ENCODE peak calls at places on chromosomes 7 and 10, in seven cellular contexts. V is activated T-helper 1 cell treated with Interleukin-2 at 50 U/mL for 16 hours; G is activated naive CD8-positive, alpha-beta T cell treated with anti-CD3 and anti-CD28 coated beads, Interleukin-2, amount 50 U/mL, for 16 hours; H is stimulated activated CD8-positive, alpha-beta memory T cell treated with anti-CD3 and anti-CD28 coated beads, Interleukin-15, amount 100 ng/mL, for 24 hours; W is stimulated activated CD4-positive, alpha-beta T cell treated with anti-CD3 and anti-CD28 coated beads, Interleukin-2, amount 100 ng/mL, for 4 hours; B is dermis blood vessel endothelial cell; P is SW 1271. Q is an unnamed sample.

GRCh38 chr7:36129048-36129534 is 24.0 kb upstream of the EEPD1 start:
- DNase-seq in V (no peak), P (no peak), W (no peak), B (peak; percentile 66), G (no peak), H (no peak), Q (peak; percentile 76)

GRCh38 chr10:89158446-89158845 is 48.7 kb downstream of the CH25H start:
- DNase-seq in B (no peak), P (no peak), W (no peak), H (no peak), G (no peak), V (no peak), Q (no peak)

GRCh38 chr10:72753760-72754231 is 61.9 kb downstream of the MCU start:
- DNase-seq in P (no peak), B (no peak), G (no peak), V (no peak), H (no peak), W (no peak), Q (no peak)

GRCh38 chr7:24836084-24836483 is 78.8 kb upstream of the GSDME start:
- DNase-seq in V (no peak), G (no peak), B (no peak), H (no peak), P (no peak), W (no peak), Q (no peak)

GRCh38 chr7:45890902-45891461 is 2.7 kb downstream of the IGFBP1 start:
- DNase-seq in P (peak; percentile 47), W (no peak), G (no peak), B (peak; percentile 73), H (no peak), V (no peak), Q (peak; percentile 1)

GRCh38 chr10:123637326-123637880 is 28.8 kb upstream of the GPR26 start:
- DNase-seq in G (no peak), P (no peak), H (no peak), W (no peak), V (no peak), B (no peak), Q (no peak)

GRCh38 chr10:121332353-121332752 is 265.9 kb downstream of the FGFR2 start:
- DNase-seq in W (no peak), P (no peak), G (no peak), B (no peak), H (no peak), V (no peak), Q (no peak)

GRCh38 chr10:12348870-12349627 is at the start of gene CAMK1D:
- DNase-seq in B (peak; percentile 55), H (peak; percentile 61), G (peak; percentile 59), W (peak; percentile 85), V (peak; percentile 89), P (peak; percentile 36), Q (peak; percentile 80)

GRCh38 chr10:126208736-126209317 is 179.4 kb downstream of the ADAM12 start:
- DNase-seq in V (no peak), G (no peak), W (no peak), H (no peak), B (peak; percentile 1), P (no peak), Q (no peak)

GRCh38 chr10:30233186-30233958 is 115.7 kb downstream of the MTPAP start:
- DNase-seq in W (no peak), H (no peak), V (no peak), P (no peak), B (no peak), G (no peak), Q (no peak)

GRCh38 chr10:24848169-24848688 is 104.2 kb downstream of the PRTFDC1 start:
- DNase-seq in B (no peak), G (no peak), P (no peak), V (no peak), W (no peak), H (no peak), Q (no peak)

GRCh38 chr10:945778-946177 is 14.3 kb upstream of the LARP4B start:
- DNase-seq in B (no peak), G (no peak), P (no peak), V (no peak), H (no peak), W (no peak), Q (no peak)

GRCh38 chr7:98420966-98421612 is 20.2 kb upstream of the BAIAP2L1 start:
- DNase-seq in B (peak; percentile 68), W (peak; percentile 47), H (peak; percentile 26), P (peak; percentile 52), V (peak; percentile 33), G (peak; percentile 22), Q (peak; percentile 76)

GRCh38 chr10:121952226-121952625 is 22.8 kb downstream of the NSMCE4A start:
- DNase-seq in B (no peak), V (no peak), W (no peak), P (no peak), H (no peak), G (no peak), Q (no peak)

GRCh38 chr10:72693599-72693915 is 1.6 kb downstream of the MCU start:
- DNase-seq in W (no peak), B (no peak), P (no peak), G (no peak), V (no peak), H (no peak), Q (no peak)

GRCh38 chr7:111090834-111091233 is at the start of gene LRRN3:
- DNase-seq in G (peak; percentile 26), W (peak; percentile 20), B (no peak), V (no peak), H (no peak), P (no peak), Q (peak; percentile 10)

GRCh38 chr7:19538036-19538435 is 170.8 kb downstream of the POLR1F start:
- DNase-seq in H (no peak), B (no peak), V (no peak), G (no peak), P (no peak), W (no peak), Q (no peak)

GRCh38 chr10:47023237-47024045 is 112.2 kb downstream of the PTPN20 start:
- DNase-seq in H (no peak), P (no peak), B (no peak), W (no peak), G (no peak), V (no peak), Q (no peak)

GRCh38 chr7:105673367-105674188 is 92.3 kb upstream of the EFCAB10 start:
- DNase-seq in B (peak; percentile 31), H (no peak), V (no peak), G (no peak), P (no peak), W (no peak), Q (peak; percentile 77)

GRCh38 chr7:2757361-2757903 is 69.4 kb downstream of the AMZ1 start:
- DNase-seq in V (no peak), H (no peak), P (peak; percentile 81), W (no peak), B (peak; percentile 61), G (no peak), Q (peak; percentile 64)

GRCh38 chr7:47441796-47442744 is 139.8 kb downstream of the TNS3 start:
- DNase-seq in W (no peak), G (no peak), H (no peak), P (no peak), B (no peak), V (no peak), Q (no peak)

GRCh38 chr7:140869430-140869829 is 55.3 kb downstream of the BRAF start:
- DNase-seq in B (no peak), P (no peak), H (no peak), G (no peak), W (no peak), V (no peak), Q (no peak)

GRCh38 chr10:124450010-124450782 is at the start of gene NKX1-2:
- DNase-seq in P (no peak), H (no peak), G (no peak), W (no peak), V (no peak), B (no peak), Q (peak; percentile 58)

GRCh38 chr7:131210618-131211017 is 117.1 kb upstream of the MKLN1 start:
- DNase-seq in P (no peak), G (no peak), W (no peak), V (no peak), B (no peak), H (no peak), Q (no peak)

GRCh38 chr7:293681-294439 is 3.9 kb downstream of the FOXL3 start:
- DNase-seq in W (no peak), V (no peak), H (no peak), G (no peak), P (no peak), B (no peak), Q (no peak)

GRCh38 chr10:8095962-8096361 is 41.5 kb downstream of the GATA3 start:
- DNase-seq in P (no peak), V (no peak), B (no peak), W (no peak), H (no peak), G (no peak), Q (no peak)

GRCh38 chr7:116713918-116714317 is 41.9 kb downstream of the MET start:
- DNase-seq in H (no peak), B (no peak), P (no peak), W (no peak), V (no peak), G (no peak), Q (no peak)

GRCh38 chr7:149181136-149181790 is 14.1 kb upstream of the ZNF282 start:
- DNase-seq in H (no peak), V (no peak), P (no peak), W (no peak), B (peak; percentile 29), G (no peak), Q (no peak)

GRCh38 chr7:19116121-19117080 is 1.0 kb downstream of the TWIST1 start:
- DNase-seq in G (no peak), H (no peak), W (no peak), P (peak; percentile 65), V (no peak), B (peak; percentile 23), Q (no peak)

GRCh38 chr10:30701471-30702173 is 72.1 kb upstream of the LYZL2 start:
- DNase-seq in B (peak; percentile 20), G (peak; percentile 51), H (no peak), P (peak; percentile 14), W (peak; percentile 52), V (peak; percentile 49), Q (peak; percentile 7)

Q was measured in NCI-H510A treated with DMSO at 0.1 percent for 48 hours.